ENCODE peak calls at places on chromosomes 13 and 19, in five cellular contexts. One of them, this sample, is unnamed. For H3K27me3, the result is how much of the 10 kb centered on the place peaks cover.

GRCh38 chr19:1851581-1852293 is 3.5 kb upstream of the REXO1 start:
- DNase-seq in transverse colon: no peak
- DNase-seq in adrenal gland: peak
- DNase-seq in K562: no peak
- DNase-seq in thoracic aorta: no peak
- DNase-seq in this sample: no peak

GRCh38 chr13:78610381-78610883 is 7.1 kb upstream of the POU4F1 start:
- DNase-seq in transverse colon: no peak
- DNase-seq in adrenal gland: no peak
- DNase-seq in K562: no peak
- DNase-seq in thoracic aorta: no peak
- DNase-seq in this sample: no peak

GRCh38 chr19:7494416-7495098 is 5.7 kb upstream of the PEX11G start:
- DNase-seq in transverse colon: no peak
- DNase-seq in adrenal gland: peak
- DNase-seq in K562: peak
- DNase-seq in thoracic aorta: no peak
- DNase-seq in this sample: peak

GRCh38 chr13:44815507-44816074 is 173.7 kb downstream of the NUFIP1 start:
- DNase-seq in transverse colon: no peak
- DNase-seq in adrenal gland: peak
- DNase-seq in K562: no peak
- DNase-seq in thoracic aorta: no peak
- DNase-seq in this sample: no peak

GRCh38 chr19:10552596-10553053 is 8.9 kb downstream of the ATG4D start:
- DNase-seq in transverse colon: no peak
- DNase-seq in adrenal gland: no peak
- DNase-seq in K562: peak
- DNase-seq in thoracic aorta: no peak
- DNase-seq in this sample: peak

GRCh38 chr13:104847863-104848262 is 1687.6 kb downstream of the EFNB2 start:
- DNase-seq in transverse colon: no peak
- DNase-seq in adrenal gland: no peak
- DNase-seq in K562: no peak
- DNase-seq in thoracic aorta: no peak
- DNase-seq in this sample: no peak

GRCh38 chr19:48154003-48154402 is 16.1 kb downstream of the LIG1 start:
- DNase-seq in transverse colon: no peak
- DNase-seq in adrenal gland: no peak
- DNase-seq in K562: no peak
- DNase-seq in thoracic aorta: no peak
- DNase-seq in this sample: no peak

GRCh38 chr19:6373096-6373812 is 660 bp downstream of the ALKBH7 start:
- DNase-seq in transverse colon: peak
- DNase-seq in adrenal gland: peak
- DNase-seq in K562: peak
- DNase-seq in thoracic aorta: peak
- DNase-seq in this sample: peak

GRCh38 chr19:39497850-39498261 is 891 bp upstream of the DLL3 start:
- DNase-seq in transverse colon: peak
- DNase-seq in adrenal gland: no peak
- DNase-seq in K562: peak
- DNase-seq in thoracic aorta: no peak
- DNase-seq in this sample: peak

GRCh38 chr13:95698047-95698749 is 21.3 kb downstream of the DNAJC3 start:
- DNase-seq in transverse colon: no peak
- DNase-seq in adrenal gland: no peak
- DNase-seq in K562: no peak
- DNase-seq in thoracic aorta: no peak
- DNase-seq in this sample: no peak

DNA sequence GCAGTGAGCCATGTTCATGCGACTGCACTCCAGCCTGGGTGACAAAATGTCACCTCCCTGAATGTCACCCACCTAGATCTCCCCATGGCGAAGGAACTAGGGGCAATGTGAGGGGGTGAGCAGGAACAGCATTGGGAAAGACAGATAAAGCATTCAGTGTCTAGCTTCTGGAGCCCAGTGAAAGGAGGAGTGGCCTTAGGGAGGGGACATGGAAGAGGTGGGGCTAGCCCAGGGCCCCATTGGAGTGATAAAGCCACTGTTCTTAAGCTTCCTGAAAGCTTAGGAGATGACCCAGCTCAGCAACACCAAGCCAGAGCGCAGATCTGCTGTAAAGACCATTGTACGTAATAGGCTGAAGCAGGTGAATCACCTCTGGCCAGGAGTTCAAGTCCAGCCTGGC is 13.0 kb upstream of the KCNN1 start:
- DNase-seq in transverse colon: no peak
- DNase-seq in adrenal gland: no peak
- DNase-seq in K562: peak
- DNase-seq in thoracic aorta: no peak
- DNase-seq in this sample: peak
- H3K27me3 ChIP-seq in transverse colon: half or more
- H3K27me3 ChIP-seq in adrenal gland: half or more
- H3K27me3 ChIP-seq in K562: under half
- H3K27me3 ChIP-seq in thoracic aorta: under half
- H3K27me3 ChIP-seq in this sample: under half

DNA sequence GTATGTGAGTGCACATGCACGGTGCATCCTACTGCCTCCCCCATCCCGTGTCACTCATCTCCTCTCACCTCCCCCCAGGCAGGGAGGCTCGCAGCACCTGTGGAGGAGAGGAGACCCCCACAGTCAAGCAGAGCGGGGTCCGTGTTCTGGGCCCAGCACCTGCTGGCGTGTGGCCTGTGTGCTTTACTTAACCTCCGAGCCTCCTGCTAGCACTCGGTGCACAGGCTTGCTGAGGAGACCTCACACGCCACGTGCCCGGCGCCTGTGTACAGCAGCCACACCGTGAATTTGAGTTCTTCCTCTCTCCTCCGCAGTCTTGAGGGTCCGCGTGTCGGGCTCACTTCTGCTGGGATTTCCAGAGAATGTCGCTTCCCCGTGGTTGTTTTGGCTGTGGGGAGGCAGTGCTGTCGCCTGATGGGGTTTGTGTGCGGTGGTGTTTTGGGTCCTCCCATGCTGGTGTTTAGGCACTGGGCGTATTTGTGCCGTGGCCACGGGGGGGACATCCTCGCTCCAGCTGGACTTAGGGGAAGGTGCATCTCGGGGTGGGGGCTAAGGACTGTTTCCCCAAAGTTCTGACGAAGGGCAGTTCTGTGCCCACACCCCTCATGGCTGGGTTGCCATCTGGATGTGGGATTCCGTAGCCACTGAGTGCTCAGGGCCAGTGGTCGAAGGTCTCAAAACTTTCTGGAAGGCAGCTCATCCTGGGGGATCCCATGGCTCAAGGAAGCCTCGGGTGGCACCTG is 34.8 kb upstream of the TMEM255B start:
- DNase-seq in transverse colon: no peak
- DNase-seq in adrenal gland: no peak
- DNase-seq in K562: no peak
- DNase-seq in thoracic aorta: no peak
- DNase-seq in this sample: peak
- H3K27ac ChIP-seq in transverse colon: no peak
- H3K27ac ChIP-seq in adrenal gland: no peak
- H3K27ac ChIP-seq in K562: no peak
- H3K27ac ChIP-seq in thoracic aorta: no peak
- H3K27ac ChIP-seq in this sample: peak

DNA sequence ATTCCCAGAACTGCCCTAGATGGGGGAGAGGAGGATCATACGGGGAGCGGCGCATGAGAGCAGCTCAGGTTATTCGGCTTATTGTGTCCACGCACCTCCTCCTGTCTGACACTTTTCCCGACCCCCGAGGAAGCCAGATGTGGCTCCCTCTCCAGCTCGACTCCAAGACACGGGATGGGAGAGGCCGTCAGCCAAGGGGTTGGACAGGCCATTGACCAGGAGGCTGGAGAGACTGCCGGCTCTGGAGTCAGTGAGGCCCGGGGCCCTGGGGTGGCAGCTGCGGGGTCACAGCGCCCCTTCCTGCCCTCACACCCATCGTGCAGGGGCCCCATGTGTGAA is 2.9 kb downstream of the DMKN start:
- DNase-seq in transverse colon: no peak
- DNase-seq in adrenal gland: no peak
- DNase-seq in K562: no peak
- DNase-seq in thoracic aorta: no peak
- DNase-seq in this sample: no peak
- H3K27me3 ChIP-seq in transverse colon: half or more
- H3K27me3 ChIP-seq in adrenal gland: under half
- H3K27me3 ChIP-seq in K562: half or more
- H3K27me3 ChIP-seq in thoracic aorta: under half
- H3K27me3 ChIP-seq in this sample: under half

GRCh38 chr19:4830768-4831265 is 695 bp downstream of the TICAM1 start:
- DNase-seq in transverse colon: no peak
- DNase-seq in adrenal gland: no peak
- DNase-seq in K562: peak
- DNase-seq in thoracic aorta: no peak
- DNase-seq in this sample: no peak
- H3K27ac ChIP-seq in transverse colon: peak
- H3K27ac ChIP-seq in adrenal gland: peak
- H3K27ac ChIP-seq in K562: peak
- H3K27ac ChIP-seq in thoracic aorta: peak
- H3K27ac ChIP-seq in this sample: no peak

DNA sequence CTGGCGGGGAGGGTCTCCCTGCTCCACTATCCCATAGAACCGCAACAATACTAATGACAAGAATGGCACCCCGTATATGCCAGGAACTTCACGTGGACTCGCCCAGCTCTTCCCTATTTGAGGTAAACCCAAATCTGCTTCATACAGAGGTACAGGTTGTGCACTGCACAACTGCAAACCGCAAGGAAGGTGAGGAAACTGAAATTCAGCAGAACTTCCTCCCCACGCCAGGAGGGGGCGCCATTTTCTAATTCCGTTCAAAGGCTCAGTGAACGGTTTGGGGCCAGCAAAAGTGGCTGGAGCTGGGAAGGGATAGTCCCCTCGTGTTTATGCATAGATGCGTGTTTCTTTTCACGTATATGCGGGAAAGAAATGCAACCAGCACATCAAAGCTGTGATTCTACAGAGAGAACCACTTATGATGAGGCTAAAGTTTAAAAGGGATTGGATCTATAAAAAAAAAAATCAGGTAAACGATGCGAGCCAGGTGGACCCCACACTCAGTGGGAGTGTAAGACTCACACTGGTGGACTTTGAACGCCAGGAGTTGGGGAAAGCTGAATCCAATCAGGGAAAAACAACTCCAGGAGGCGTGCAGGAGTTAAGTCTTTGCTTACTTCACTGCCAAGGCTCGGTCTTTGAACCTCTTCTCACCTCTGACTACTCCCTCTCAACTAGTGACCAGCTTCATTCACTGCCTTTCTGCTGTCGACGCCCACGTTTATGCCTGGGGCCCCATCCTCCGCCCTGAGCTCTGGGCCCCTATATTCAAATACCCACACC is 20.3 kb downstream of the C19orf81 start:
- DNase-seq in transverse colon: peak
- DNase-seq in adrenal gland: peak
- DNase-seq in K562: peak
- DNase-seq in thoracic aorta: no peak
- DNase-seq in this sample: peak
- H3K27me3 ChIP-seq in transverse colon: half or more
- H3K27me3 ChIP-seq in adrenal gland: under half
- H3K27me3 ChIP-seq in K562: under half
- H3K27me3 ChIP-seq in thoracic aorta: under half
- H3K27me3 ChIP-seq in this sample: under half

GRCh38 chr13:51618626-51619025 is 34.4 kb downstream of the WDFY2 start:
- DNase-seq in transverse colon: no peak
- DNase-seq in adrenal gland: no peak
- DNase-seq in K562: no peak
- DNase-seq in thoracic aorta: no peak
- DNase-seq in this sample: no peak
- H3K27ac ChIP-seq in transverse colon: no peak
- H3K27ac ChIP-seq in adrenal gland: peak
- H3K27ac ChIP-seq in K562: no peak
- H3K27ac ChIP-seq in thoracic aorta: peak
- H3K27ac ChIP-seq in this sample: no peak

GRCh38 chr13:39385621-39386231 is 217.3 kb downstream of the LHFPL6 start:
- DNase-seq in transverse colon: no peak
- DNase-seq in adrenal gland: no peak
- DNase-seq in K562: no peak
- DNase-seq in thoracic aorta: no peak
- DNase-seq in this sample: no peak

GRCh38 chr13:39381456-39381855 is 221.5 kb downstream of the LHFPL6 start:
- DNase-seq in transverse colon: no peak
- DNase-seq in adrenal gland: no peak
- DNase-seq in K562: no peak
- DNase-seq in thoracic aorta: no peak
- DNase-seq in this sample: no peak

GRCh38 chr13:39379667-39380655 is 223.0 kb downstream of the LHFPL6 start:
- DNase-seq in transverse colon: no peak
- DNase-seq in adrenal gland: no peak
- DNase-seq in K562: no peak
- DNase-seq in thoracic aorta: no peak
- DNase-seq in this sample: no peak

GRCh38 chr13:39385154-39385553 is 217.8 kb downstream of the LHFPL6 start:
- DNase-seq in transverse colon: no peak
- DNase-seq in adrenal gland: no peak
- DNase-seq in K562: no peak
- DNase-seq in thoracic aorta: no peak
- DNase-seq in this sample: no peak
- H3K27me3 ChIP-seq in transverse colon: under half
- H3K27me3 ChIP-seq in adrenal gland: under half
- H3K27me3 ChIP-seq in K562: under half
- H3K27me3 ChIP-seq in thoracic aorta: under half
- H3K27me3 ChIP-seq in this sample: under half

DNA sequence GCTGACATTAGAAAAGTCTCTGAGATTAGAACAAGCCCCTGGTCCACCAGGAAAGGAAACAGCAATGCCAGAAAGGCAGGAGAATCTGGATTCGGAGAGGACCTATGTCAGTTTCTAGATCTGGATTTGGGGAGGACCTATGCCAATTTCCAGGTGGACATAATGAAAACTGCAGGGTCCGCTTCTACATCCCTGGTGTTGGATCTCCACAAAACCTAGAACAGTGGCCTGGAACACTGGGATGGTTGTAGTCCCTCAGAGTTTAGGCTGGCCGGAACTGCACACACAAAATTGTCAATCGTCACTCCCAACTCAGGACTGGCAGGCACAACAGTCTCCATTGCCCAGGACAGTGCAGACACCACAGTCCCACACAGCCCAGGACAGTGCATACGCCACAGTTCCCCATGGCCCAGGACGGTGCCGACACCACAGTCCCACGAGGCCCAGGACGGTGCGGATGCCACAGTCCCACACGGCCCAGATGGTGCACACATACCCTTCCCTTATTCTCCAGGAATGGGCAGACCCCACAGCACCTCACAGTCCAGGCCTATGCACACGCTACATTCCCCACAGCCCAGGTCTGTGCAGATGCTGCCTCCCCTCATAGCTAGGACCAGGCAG is 341.7 kb downstream of the UQCRFS1 start:
- DNase-seq in transverse colon: no peak
- DNase-seq in adrenal gland: no peak
- DNase-seq in K562: no peak
- DNase-seq in thoracic aorta: no peak
- DNase-seq in this sample: no peak
- H3K27ac ChIP-seq in transverse colon: no peak
- H3K27ac ChIP-seq in adrenal gland: no peak
- H3K27ac ChIP-seq in K562: no peak
- H3K27ac ChIP-seq in thoracic aorta: no peak
- H3K27ac ChIP-seq in this sample: no peak

GRCh38 chr13:52067237-52067636 is 42.7 kb downstream of the UTP14C start:
- DNase-seq in transverse colon: no peak
- DNase-seq in adrenal gland: no peak
- DNase-seq in K562: peak
- DNase-seq in thoracic aorta: no peak
- DNase-seq in this sample: no peak
- H3K27me3 ChIP-seq in transverse colon: under half
- H3K27me3 ChIP-seq in adrenal gland: under half
- H3K27me3 ChIP-seq in K562: under half
- H3K27me3 ChIP-seq in thoracic aorta: under half
- H3K27me3 ChIP-seq in this sample: under half